ENCODE peak calls at places on chromosomes 1 and 21, in six cellular contexts. B is testis, I is Peyer's patch, P is lower lobe of right lung, Y is HCT116, O is body of pancreas. J is an unnamed sample. For H3K9me3, the result is how much of the 10 kb centered on the place peaks cover.

GRCh38 chr1:12434174-12434573 is 183.8 kb downstream of the DHRS3 start:
- DNase-seq in O (no peak), I (no peak), B (no peak), Y (peak), P (no peak), J (no peak)

GRCh38 chr21:45312296-45312695 is 24.6 kb upstream of the POFUT2 start:
- DNase-seq in Y (no peak), O (no peak), B (no peak), I (no peak), P (no peak), J (no peak)

GRCh38 chr1:71081697-71082080 is 854 bp upstream of the ZRANB2 start:
- DNase-seq in Y (no peak), O (peak), B (peak), I (no peak), P (peak), J (no peak)

GRCh38 chr1:53367503-53368313 is 39.8 kb upstream of the LRP8 start:
- DNase-seq in P (no peak), B (peak), Y (no peak), I (peak), O (peak), J (no peak)

GRCh38 chr1:167926486-167926997 is 9.9 kb upstream of the DCAF6 start:
- DNase-seq in P (no peak), O (no peak), Y (no peak), I (peak), B (no peak), J (no peak)

GRCh38 chr1:26358411-26359384 is 4.8 kb upstream of the CRYBG2 start:
- DNase-seq in Y (peak), O (peak), B (no peak), I (peak), P (no peak), J (peak)

GRCh38 chr1:6591644-6592043 is 11.0 kb downstream of the KLHL21 start:
- DNase-seq in I (no peak), B (no peak), O (no peak), P (no peak), Y (no peak), J (no peak)

GRCh38 chr1:236288620-236288976 is 6.8 kb upstream of the ERO1B start:
- DNase-seq in I (no peak), O (no peak), B (no peak), Y (no peak), P (no peak), J (no peak)

GRCh38 chr1:187956975-187957374 is 1128.2 kb downstream of the PLA2G4A start:
- DNase-seq in O (no peak), I (no peak), B (no peak), Y (no peak), P (no peak), J (no peak)

GRCh38 chr21:38170283-38170682 is 86.5 kb upstream of the KCNJ15 start:
- DNase-seq in I (no peak), P (peak), O (no peak), B (peak), Y (no peak), J (no peak)

GRCh38 chr1:86296305-86297205 is 99.6 kb downstream of the ODF2L start:
- DNase-seq in I (no peak), Y (no peak), B (no peak), P (no peak), O (no peak), J (no peak)

GRCh38 chr21:36103434-36103833 is 31.4 kb upstream of the CBR3 start:
- DNase-seq in Y (no peak), B (no peak), I (no peak), O (no peak), P (no peak), J (no peak)

GRCh38 chr1:210496063-210496462 is 167.4 kb downstream of the HHAT start:
- DNase-seq in I (no peak), P (no peak), O (no peak), Y (no peak), B (peak), J (no peak)

GRCh38 chr1:110087812-110088738 is 17.6 kb upstream of the ALX3 start:
- DNase-seq in Y (peak), P (no peak), O (peak), B (peak), I (no peak), J (no peak)

GRCh38 chr1:35708179-35708891 is 10.3 kb downstream of the C1orf216 start:
- DNase-seq in O (no peak), I (no peak), B (no peak), P (no peak), Y (no peak), J (no peak)

GRCh38 chr1:21280011-21280471 is 10.2 kb downstream of the ECE1 start:
- DNase-seq in I (no peak), O (no peak), Y (no peak), B (no peak), P (peak), J (no peak)

GRCh38 chr1:61687901-61688300 is 37.0 kb downstream of the TM2D1 start:
- DNase-seq in O (no peak), B (no peak), I (no peak), P (no peak), Y (no peak), J (no peak)

GRCh38 chr1:53992085-53992874 is 25.7 kb downstream of the LDLRAD1 start:
- DNase-seq in O (no peak), P (no peak), Y (no peak), B (no peak), I (no peak), J (no peak)

GRCh38 chr1:21594495-21594894 is 74.7 kb downstream of the RAP1GAP start:
- DNase-seq in O (no peak), P (no peak), B (no peak), Y (no peak), I (no peak), J (no peak)

GRCh38 chr1:171717080-171717479 is 24.8 kb downstream of the VAMP4 start:
- DNase-seq in Y (no peak), I (no peak), P (no peak), O (no peak), B (no peak), J (no peak)

GRCh38 chr1:57118948-57119637 is 153.3 kb upstream of the C8B start:
- DNase-seq in P (no peak), B (no peak), I (no peak), Y (no peak), O (no peak), J (no peak)

GRCh38 chr1:75672528-75673393 is 51.7 kb upstream of the ACADM start:
- DNase-seq in Y (peak), I (no peak), P (no peak), B (no peak), O (no peak), J (no peak)

GRCh38 chr1:247482747-247483146 is 24.8 kb upstream of the OR2B11 start:
- DNase-seq in O (no peak), Y (no peak), B (no peak), P (no peak), I (no peak), J (no peak)

GRCh38 chr1:32831878-32832277 is 14.4 kb downstream of the S100PBP start:
- DNase-seq in I (no peak), O (no peak), Y (no peak), P (no peak), B (no peak), J (no peak)

GRCh38 chr21:34743831-34744230 is 75.0 kb downstream of the CLIC6 start:
- DNase-seq in B (no peak), P (no peak), O (no peak), I (no peak), Y (peak), J (no peak)

GRCh38 chr1:112515311-112516009 is 6.7 kb downstream of the WNT2B start:
- DNase-seq in O (no peak), I (no peak), B (no peak), Y (no peak), P (no peak), J (no peak)

GRCh38 chr1:3085721-3086120 is 16.7 kb downstream of the PRDM16 start:
- DNase-seq in I (no peak), B (no peak), Y (no peak), P (no peak), O (no peak), J (no peak)

GRCh38 chr1:14968251-14968812 is 185.2 kb upstream of the TMEM51 start:
- DNase-seq in O (no peak), P (no peak), I (no peak), B (peak), Y (no peak), J (no peak)

GRCh38 chr1:30783244-30783915 is 25.8 kb upstream of the LAPTM5 start:
- DNase-seq in I (no peak), P (peak), B (no peak), Y (no peak), O (no peak), J (no peak)

GRCh38 chr21:34989337-34990151 is 59.6 kb downstream of the RUNX1 start:
- DNase-seq in Y (no peak), P (no peak), I (no peak), O (no peak), B (no peak), J (no peak)

GRCh38 chr1:199083680-199084079 is 444.8 kb downstream of the PTPRC start:
- DNase-seq in O (no peak), B (no peak), I (no peak), P (no peak), Y (no peak), J (no peak)

GRCh38 chr21:25456672-25457071 is 150.6 kb downstream of the MRPL39 start:
- DNase-seq in O (no peak), Y (no peak), P (no peak), I (no peak), B (no peak), J (no peak)

GRCh38 chr1:50955116-50955515 is 5.0 kb downstream of the FAF1 start:
- DNase-seq in I (no peak), B (no peak), O (no peak), P (no peak), Y (no peak), J (no peak)

DNA sequence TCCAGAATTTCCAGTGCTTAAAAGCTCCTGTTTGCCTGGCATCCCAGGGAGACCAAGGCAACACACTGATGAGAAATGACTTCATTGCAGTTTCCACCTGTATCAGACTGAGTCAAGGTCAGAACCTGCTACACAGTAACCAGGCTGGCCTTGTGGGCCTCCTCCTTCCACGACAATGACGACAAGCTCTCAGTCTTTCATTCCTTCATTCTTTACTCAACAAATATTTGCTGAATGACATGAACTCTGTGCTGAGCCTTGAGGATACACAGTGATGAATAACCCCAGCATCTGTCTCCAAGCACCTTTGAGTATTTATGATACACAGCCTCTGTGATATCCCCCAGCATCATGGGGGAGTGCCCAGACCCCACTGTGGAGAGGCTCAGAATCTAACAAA is 8.9 kb upstream of the LCE5A start:
- DNase-seq in O (no peak), I (no peak), Y (no peak), P (no peak), B (peak), J (no peak)
- H3K9me3 ChIP-seq in O (under half), I (under half), Y (under half), P (under half), B (under half), J (under half)

GRCh38 chr1:159508951-159509350 is 26.9 kb downstream of the OR10J5 start:
- DNase-seq in P (no peak), B (no peak), I (no peak), Y (no peak), O (no peak), J (no peak)
- H3K9me3 ChIP-seq in P (under half), B (under half), I (under half), Y (under half), O (under half), J (under half)

GRCh38 chr1:242212401-242212800 is 213.5 kb upstream of the MAP1LC3C start:
- DNase-seq in B (no peak), I (no peak), Y (no peak), P (no peak), O (no peak), J (no peak)

GRCh38 chr1:242219905-242220304 is 221.0 kb upstream of the MAP1LC3C start:
- DNase-seq in O (no peak), I (no peak), P (no peak), Y (no peak), B (no peak), J (no peak)

GRCh38 chr1:242211254-242212022 is 212.5 kb upstream of the MAP1LC3C start:
- DNase-seq in B (no peak), O (no peak), I (no peak), P (no peak), Y (no peak), J (no peak)

GRCh38 chr1:242219298-242219901 is 220.5 kb upstream of the MAP1LC3C start:
- DNase-seq in B (no peak), Y (no peak), P (no peak), O (no peak), I (no peak), J (no peak)

GRCh38 chr1:242216368-242216767 is 217.5 kb upstream of the MAP1LC3C start:
- DNase-seq in B (no peak), I (no peak), Y (no peak), O (no peak), P (no peak), J (no peak)
- H3K9me3 ChIP-seq in B (under half), I (under half), Y (under half), O (under half), P (under half), J (under half)

GRCh38 chr1:159469921-159470595 is 30.5 kb downstream of the OR10J1 start:
- DNase-seq in Y (no peak), I (no peak), P (no peak), B (no peak), O (no peak), J (no peak)

GRCh38 chr1:159474926-159475325 is 35.4 kb downstream of the OR10J1 start:
- DNase-seq in I (no peak), O (no peak), B (no peak), Y (no peak), P (no peak), J (no peak)

GRCh38 chr1:159468321-159468720 is 28.8 kb downstream of the OR10J1 start:
- DNase-seq in O (no peak), Y (no peak), I (no peak), P (no peak), B (no peak), J (no peak)

GRCh38 chr1:159473335-159473734 is 33.8 kb downstream of the OR10J1 start:
- DNase-seq in B (no peak), P (no peak), O (no peak), I (no peak), Y (no peak), J (no peak)
- H3K9me3 ChIP-seq in B (under half), P (under half), O (under half), I (under half), Y (under half), J (under half)

GRCh38 chr1:239268007-239268406 is 118.4 kb upstream of the CHRM3 start:
- DNase-seq in P (no peak), Y (no peak), I (no peak), O (no peak), B (no peak), J (no peak)
- H3K9me3 ChIP-seq in P (under half), Y (under half), I (under half), O (under half), B (under half), J (under half)

GRCh38 chr1:96565546-96565945 is 156.0 kb upstream of the PTBP2 start:
- DNase-seq in B (no peak), P (no peak), Y (no peak), O (no peak), I (no peak), J (no peak)
- H3K9me3 ChIP-seq in B (under half), P (under half), Y (under half), O (under half), I (under half), J (under half)

GRCh38 chr1:69613414-69613813 is 45.7 kb downstream of the LRRC7 start:
- DNase-seq in B (no peak), I (no peak), O (no peak), Y (no peak), P (no peak), J (no peak)
- H3K9me3 ChIP-seq in B (under half), I (under half), O (under half), Y (under half), P (under half), J (under half)

DNA sequence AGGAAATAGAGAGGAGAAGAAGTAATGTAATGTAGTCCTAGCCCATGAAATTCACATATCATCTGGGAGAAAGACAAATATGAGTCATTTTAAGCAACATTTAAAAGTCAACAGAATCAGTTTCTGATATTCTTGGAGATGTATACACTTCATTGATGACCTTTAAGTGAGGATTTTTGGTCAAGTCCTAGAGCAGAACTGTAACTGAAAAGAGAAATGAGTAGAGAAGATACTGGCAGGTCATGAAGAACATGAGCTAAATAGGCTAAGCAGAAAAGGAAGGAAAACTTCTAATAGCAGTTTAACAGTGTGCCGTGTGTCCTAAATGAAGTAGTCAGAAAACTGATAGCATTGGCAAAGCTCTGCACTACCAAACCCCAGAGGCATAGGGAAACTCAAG is 4.6 kb downstream of the ZFP69B start:
- DNase-seq in Y (no peak), O (no peak), P (no peak), I (no peak), B (no peak), J (no peak)
- H3K9me3 ChIP-seq in Y (under half), O (under half), P (half or more), I (under half), B (under half), J (under half)

GRCh38 chr1:81296584-81296983 is 504.1 kb upstream of the ADGRL2 start:
- DNase-seq in O (no peak), I (no peak), P (no peak), Y (no peak), B (no peak), J (no peak)
- H3K9me3 ChIP-seq in O (under half), I (under half), P (under half), Y (under half), B (under half), J (under half)

DNA sequence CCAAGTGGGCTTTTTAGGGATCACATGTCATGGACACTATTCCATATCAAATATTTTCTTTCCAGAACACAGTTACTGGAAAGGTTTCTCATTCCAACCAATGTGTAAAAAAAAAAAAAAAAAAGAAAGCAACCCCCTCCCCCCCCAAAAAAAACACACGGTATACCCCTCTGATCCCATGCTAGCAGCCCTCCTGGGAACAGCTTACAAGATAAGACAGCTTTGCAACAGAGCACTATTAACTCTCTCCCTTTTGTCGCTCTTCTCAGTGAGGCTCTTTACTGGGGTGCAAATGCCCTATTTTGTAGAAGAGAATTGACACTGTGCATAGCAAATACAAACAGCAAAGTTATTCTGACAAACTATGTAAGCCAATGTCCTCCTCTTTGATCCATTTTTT is 161.2 kb downstream of the NTMT2 start:
- DNase-seq in Y (no peak), P (no peak), I (no peak), O (no peak), B (no peak), J (no peak)
- H3K9me3 ChIP-seq in Y (under half), P (under half), I (under half), O (under half), B (under half), J (under half)

J was measured in T-helper 17 cell.